ENCODE peak calls at places on chromosomes 7 and 10, in six cellular contexts. L is K562, B is A549, J is upper lobe of left lung, X is HepG2, H is GM12878. R is an unnamed sample.

GRCh38 chr7:75599244-75599771 is 107.2 kb downstream of the SPDYE5 start:
- ATAC-seq in X (no peak), L (no peak), H (no peak), J (no peak), B (no peak), R (peak; percentile 57)

GRCh38 chr7:119033641-119034040 is 809.1 kb downstream of the ANKRD7 start:
- ATAC-seq in J (no peak), B (no peak), H (no peak), L (no peak), X (no peak), R (no peak)

GRCh38 chr10:67903581-67903980 is 19.1 kb downstream of the SIRT1 start:
- ATAC-seq in L (no peak), B (peak; percentile 19), H (no peak), X (no peak), J (no peak), R (no peak)

GRCh38 chr7:135644154-135644553 is 18.2 kb upstream of the STMP1 start:
- ATAC-seq in X (no peak), J (no peak), L (peak; percentile 52), B (no peak), H (no peak), R (no peak)

GRCh38 chr7:30795161-30795943 is 24.1 kb downstream of the MINDY4 start:
- ATAC-seq in H (no peak), B (no peak), X (peak; percentile 36), L (no peak), J (no peak), R (no peak)

GRCh38 chr7:82740246-82740848 is 296.8 kb upstream of the CACNA2D1 start:
- ATAC-seq in X (peak; percentile 69), L (no peak), J (no peak), H (peak; percentile 80), B (peak; percentile 66), R (no peak)

GRCh38 chr7:46450871-46451270 is 529.8 kb upstream of the IGFBP3 start:
- ATAC-seq in L (no peak), J (no peak), H (no peak), B (no peak), X (no peak), R (no peak)

GRCh38 chr10:4763960-4764428 is 62.0 kb upstream of the AKR1E2 start:
- ATAC-seq in J (no peak), B (no peak), H (no peak), L (no peak), X (no peak), R (no peak)

GRCh38 chr7:128725524-128725923 is 13.6 kb upstream of the CALU start:
- ATAC-seq in H (no peak), L (peak; percentile 67), X (no peak), J (no peak), B (no peak), R (no peak)

GRCh38 chr7:99124636-99125504 is 19.0 kb downstream of the SMURF1 start:
- ATAC-seq in B (no peak), J (peak; percentile 72), L (no peak), X (no peak), H (no peak), R (no peak)

GRCh38 chr7:4406288-4407058 is 275.6 kb upstream of the FOXK1 start:
- ATAC-seq in B (no peak), J (no peak), L (no peak), X (peak; percentile 66), H (no peak), R (no peak)

GRCh38 chr10:104025524-104025923 is 58.6 kb downstream of the SLK start:
- ATAC-seq in H (no peak), B (no peak), J (no peak), X (no peak), L (no peak), R (no peak)

GRCh38 chr7:112462236-112462635 is 12.0 kb downstream of the IFRD1 start:
- ATAC-seq in X (peak; percentile 39), L (no peak), H (no peak), J (peak; percentile 55), B (peak; percentile 70), R (peak; percentile 87)

GRCh38 chr7:111531993-111532392 is 30.3 kb downstream of the IMMP2L start:
- ATAC-seq in J (no peak), B (no peak), L (peak; percentile 48), H (peak; percentile 4), X (no peak), R (no peak)

GRCh38 chr7:96479015-96479645 is 157.2 kb upstream of the SLC25A13 start:
- ATAC-seq in L (no peak), J (no peak), H (no peak), X (no peak), B (no peak), R (no peak)

GRCh38 chr10:75613685-75614587 is 182.5 kb downstream of the LRMDA start:
- ATAC-seq in B (no peak), J (no peak), H (peak; percentile 15), X (no peak), L (no peak), R (no peak)

GRCh38 chr10:75616076-75616475 is 184.7 kb downstream of the LRMDA start:
- ATAC-seq in X (no peak), B (no peak), J (no peak), L (no peak), H (no peak), R (no peak)

GRCh38 chr10:75619636-75620035 is 188.2 kb downstream of the LRMDA start:
- ATAC-seq in J (no peak), L (no peak), B (no peak), X (peak; percentile 50), H (no peak), R (no peak)

GRCh38 chr10:75616874-75617478 is 185.6 kb downstream of the LRMDA start:
- ATAC-seq in L (no peak), J (peak; percentile 49), B (no peak), X (no peak), H (no peak), R (no peak)

GRCh38 chr10:75617485-75618155 is 186.2 kb downstream of the LRMDA start:
- ATAC-seq in J (peak; percentile 23), B (no peak), X (no peak), H (no peak), L (no peak), R (peak; percentile 91)
- TF ChIP-seq EP300 in J (no peak), B (no peak), X (no peak), H (no peak), L (no peak), R (no peak)

DNA sequence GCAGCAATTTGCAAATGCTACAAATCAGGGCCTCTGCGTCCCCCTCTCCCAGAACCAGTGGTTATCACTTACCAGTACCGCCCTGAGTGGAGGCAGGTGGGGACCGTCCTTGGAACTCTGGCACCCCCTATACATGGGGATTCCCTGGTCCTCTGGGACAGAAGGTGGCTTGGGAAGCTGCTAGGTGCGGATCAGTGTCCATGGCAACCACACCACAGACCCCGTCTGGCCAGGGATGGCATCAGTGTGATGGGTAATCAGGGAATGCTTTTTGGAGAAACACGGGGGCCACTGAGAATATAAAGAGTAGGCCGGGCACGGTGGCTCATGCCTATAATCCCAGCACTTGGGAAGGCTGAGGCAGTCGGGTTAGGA is 93.3 kb downstream of the RGS10 start:
- ATAC-seq in X (no peak), B (no peak), L (no peak), J (no peak), H (no peak), R (no peak)
- H3K27ac ChIP-seq in X (no peak overlapping the region), B (no peak overlapping the region), L (no peak overlapping the region), J (peak overlapping the region; percentile 35), H (no peak overlapping the region), R (no peak overlapping the region)

GRCh38 chr10:47225928-47226645 is 73.9 kb upstream of the GDF10 start:
- ATAC-seq in X (no peak), L (no peak), B (no peak), J (no peak), H (no peak), R (no peak)
- TF ChIP-seq EP300 in X (no peak), L (no peak), B (no peak), J (no peak), H (no peak), R (no peak)

DNA sequence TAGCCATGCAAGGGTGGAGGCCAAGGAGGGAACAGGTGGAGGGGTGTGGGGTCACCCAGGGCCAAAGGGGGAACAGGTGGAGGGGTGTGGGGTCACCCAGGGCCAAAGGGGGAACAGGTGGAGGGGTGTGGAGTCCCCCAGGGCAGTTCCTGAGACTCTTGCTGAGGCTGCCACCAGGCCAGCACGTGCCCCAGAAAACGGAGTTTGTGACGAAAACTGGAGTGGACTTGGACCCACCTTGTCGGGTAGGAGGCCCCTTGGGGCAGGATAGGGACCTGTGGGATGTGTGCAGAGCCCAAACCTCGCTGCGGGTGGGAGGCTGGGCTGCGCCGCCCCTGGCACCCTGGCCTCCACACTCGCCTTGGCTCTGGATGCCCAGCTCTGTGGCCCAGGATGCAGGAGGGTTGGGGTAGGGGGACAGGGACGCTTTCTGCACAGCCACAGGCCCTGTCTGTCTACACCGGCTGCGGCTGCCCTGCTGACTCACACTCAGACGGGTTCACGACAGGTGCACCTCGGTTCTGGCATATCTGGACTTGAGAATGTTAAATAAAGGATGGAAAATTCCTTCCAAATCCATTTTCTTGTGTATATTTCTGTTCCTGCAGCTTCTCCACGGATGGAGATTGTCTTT is 562 bp upstream of the ADGRA1 start:
- ATAC-seq in J (no peak), X (no peak), B (peak; percentile 44), L (no peak), H (no peak), R (no peak)
- H3K27ac ChIP-seq in J (no peak overlapping the region), X (no peak overlapping the region), B (no peak overlapping the region), L (no peak overlapping the region), H (no peak overlapping the region), R (no peak overlapping the region)